ENCODE peak calls at places on chromosomes 2 and 18, in four cellular contexts. O is stimulated activated CD4-positive, alpha-beta T cell treated with anti-CD3 and anti-CD28 coated beads, TNF-alpha, amount 100 ng/mL, for 48 hours; Z is progenitor cell of endocrine pancreas; N is right cardiac atrium. J is an unnamed sample.

GRCh38 chr2:223602972-223603371 is 811 bp upstream of the SCG2 start:
- DNase-seq in N (no peak), O (no peak), Z (no peak), J (no peak)

GRCh38 chr2:106839849-106840595 is 45.9 kb downstream of the ST6GAL2 start:
- DNase-seq in O (no peak), Z (no peak), N (no peak), J (no peak)

GRCh38 chr2:70412294-70413075 is 110.6 kb upstream of the FAM136A start:
- DNase-seq in N (no peak), Z (no peak), O (no peak), J (no peak)

GRCh38 chr18:35811896-35812295 is 160.6 kb upstream of the RMP24 start:
- DNase-seq in O (no peak), Z (no peak), N (no peak), J (no peak)

GRCh38 chr2:10526281-10526680 is 78.2 kb upstream of the ODC1 start:
- DNase-seq in Z (no peak), N (no peak), O (no peak), J (no peak)

GRCh38 chr18:70991577-70991976 is 702.7 kb downstream of the SOCS6 start:
- DNase-seq in Z (no peak), N (no peak), O (no peak), J (no peak)

GRCh38 chr18:3051718-3052410 is 38.9 kb upstream of the LPIN2 start:
- DNase-seq in O (no peak), Z (no peak), N (no peak), J (no peak)

GRCh38 chr18:22408059-22408458 is 9.7 kb downstream of the CTAGE1 start:
- DNase-seq in N (no peak), O (no peak), Z (no peak), J (no peak)

GRCh38 chr18:27030403-27030802 is 154.7 kb downstream of the CHST9 start:
- DNase-seq in O (no peak), N (peak), Z (no peak), J (no peak)

GRCh38 chr2:187658952-187659525 is 104.8 kb upstream of the TFPI start:
- DNase-seq in N (no peak), O (no peak), Z (no peak), J (no peak)

GRCh38 chr18:56789004-56789888 is 138.1 kb downstream of the WDR7 start:
- DNase-seq in O (peak), N (peak), Z (no peak), J (no peak)

GRCh38 chr2:149743842-149744468 is 156.4 kb upstream of the MMADHC start:
- DNase-seq in N (no peak), Z (no peak), O (no peak), J (no peak)

GRCh38 chr2:154125900-154126299 is 254.2 kb downstream of the GALNT13 start:
- DNase-seq in O (no peak), N (no peak), Z (no peak), J (no peak)

GRCh38 chr2:238123991-238124470 is 14.4 kb upstream of the KLHL30 start:
- DNase-seq in Z (no peak), O (no peak), N (peak), J (no peak)

GRCh38 chr2:54644236-54644635 is 79.2 kb upstream of the EML6 start:
- DNase-seq in Z (no peak), N (no peak), O (no peak), J (no peak)

GRCh38 chr2:168740360-168740759 is 62.1 kb upstream of the NOSTRIN start:
- DNase-seq in Z (no peak), N (no peak), O (no peak), J (no peak)

GRCh38 chr2:2856723-2857415 is 520.7 kb downstream of the EIPR1 start:
- DNase-seq in O (no peak), N (peak), Z (no peak), J (no peak)

GRCh38 chr18:78898066-78898465 is 81.6 kb upstream of the SALL3 start:
- DNase-seq in N (no peak), O (no peak), Z (no peak), J (no peak)

GRCh38 chr2:13193900-13194299 is 477.2 kb downstream of the TRIB2 start:
- DNase-seq in N (no peak), Z (no peak), O (no peak), J (no peak)

GRCh38 chr2:152518656-152519580 is 183.9 kb downstream of the FMNL2 start:
- DNase-seq in N (no peak), O (no peak), Z (no peak), J (no peak)

GRCh38 chr2:54947121-54947520 is 103.1 kb downstream of the RTN4 start:
- DNase-seq in Z (no peak), N (no peak), O (no peak), J (no peak)

GRCh38 chr18:79657342-79657996 is 22.1 kb upstream of the CTDP1 start:
- DNase-seq in O (no peak), Z (no peak), N (no peak), J (no peak)

GRCh38 chr2:215324811-215325210 is 13.0 kb downstream of the ATIC start:
- DNase-seq in Z (no peak), O (no peak), N (no peak), J (no peak)

GRCh38 chr2:133109772-133110171 is 439.8 kb upstream of the LYPD1 start:
- DNase-seq in O (no peak), Z (no peak), N (no peak), J (no peak)

GRCh38 chr2:111632661-111633060 is 251.3 kb downstream of the ANAPC1 start:
- DNase-seq in O (no peak), Z (no peak), N (no peak), J (no peak)

GRCh38 chr2:70785137-70785911 is 5.1 kb downstream of the FIGLA start:
- DNase-seq in Z (no peak), N (no peak), O (peak), J (no peak)